ENCODE peak calls at places on chromosome 13, in nine cellular contexts. F is hepatic stellate cell, Z is psoas muscle, N is cardiac fibroblast, M is GM04504, X is skeletal muscle cell, J is mucosa of gallbladder, O is HCT116, T is T-helper 2 cell. C is an unnamed sample.
A peak's percentile ranks its signal among the peaks of the same experiment; 100 is the strongest.

GRCh38 chr13:87147076-87147475 is 524.1 kb upstream of the SLITRK5 start:
- DNase-seq in F (no peak), Z (no peak), N (no peak), M (no peak), X (no peak), J (no peak), O (no peak), T (no peak), C (peak; percentile 9)

GRCh38 chr13:35014606-35015005 is 72.5 kb downstream of the NBEA start:
- DNase-seq in F (no peak), Z (no peak), N (no peak), M (no peak), X (no peak), J (no peak), O (no peak), T (no peak), C (no peak)

GRCh38 chr13:87274209-87274819 is 396.9 kb upstream of the SLITRK5 start:
- DNase-seq in F (no peak), Z (no peak), N (peak; percentile 43), M (no peak), X (no peak), J (no peak), O (peak; percentile 39), T (peak; percentile 11), C (peak; percentile 50)

GRCh38 chr13:46962286-46962941 is 65.6 kb upstream of the HTR2A start:
- DNase-seq in F (no peak), Z (no peak), N (peak; percentile 10), M (no peak), X (no peak), J (no peak), O (no peak), T (no peak), C (no peak)

GRCh38 chr13:27006519-27007161 is 165.0 kb downstream of the USP12 start:
- DNase-seq in F (peak; percentile 49), Z (no peak), N (peak; percentile 45), M (no peak), X (no peak), J (peak; percentile 34), O (peak; percentile 12), T (peak; percentile 37), C (peak; percentile 44)

GRCh38 chr13:98775844-98776598 is 23.5 kb upstream of the SLC15A1 start:
- DNase-seq in F (peak; percentile 81), Z (no peak), N (no peak), M (peak; percentile 51), X (no peak), J (peak; percentile 92), O (peak; percentile 88), T (no peak), C (peak; percentile 53)

GRCh38 chr13:113646376-113646775 is 11.6 kb downstream of the ATP4B start:
- DNase-seq in F (no peak), Z (peak; percentile 28), N (no peak), M (no peak), X (no peak), J (no peak), O (no peak), T (no peak), C (no peak)

GRCh38 chr13:52419080-52419479 is 13.1 kb upstream of the THSD1 start:
- DNase-seq in F (no peak), Z (no peak), N (no peak), M (no peak), X (no peak), J (no peak), O (no peak), T (no peak), C (no peak)

GRCh38 chr13:107715496-107715895 is 499.8 kb downstream of the LIG4 start:
- DNase-seq in F (no peak), Z (no peak), N (no peak), M (no peak), X (no peak), J (no peak), O (no peak), T (no peak), C (no peak)

GRCh38 chr13:114099191-114099590 is 33.2 kb downstream of the RASA3 start:
- DNase-seq in F (peak; percentile 99), Z (peak; percentile 94), N (peak; percentile 86), M (peak; percentile 90), X (peak; percentile 83), J (peak; percentile 57), O (peak; percentile 45), T (no peak), C (peak; percentile 96)

GRCh38 chr13:33745370-33746324 is 72.3 kb upstream of the RFC3 start:
- DNase-seq in F (no peak), Z (no peak), N (no peak), M (no peak), X (no peak), J (no peak), O (no peak), T (no peak), C (no peak)

GRCh38 chr13:83498486-83499190 is 383.6 kb downstream of the SLITRK1 start:
- DNase-seq in F (no peak), Z (no peak), N (peak; percentile 10), M (peak; percentile 3), X (peak; percentile 47), J (no peak), O (no peak), T (no peak), C (peak; percentile 8)

GRCh38 chr13:29583073-29583785 is 12.3 kb downstream of the SLC7A1 start:
- DNase-seq in F (peak; percentile 46), Z (no peak), N (no peak), M (no peak), X (peak; percentile 25), J (no peak), O (no peak), T (no peak), C (peak; percentile 34)

GRCh38 chr13:41601718-41602445 is 144.5 kb downstream of the RGCC start:
- DNase-seq in F (no peak), Z (no peak), N (peak; percentile 38), M (peak; percentile 68), X (no peak), J (no peak), O (no peak), T (no peak), C (no peak)

GRCh38 chr13:41639237-41639904 is 182.0 kb downstream of the RGCC start:
- DNase-seq in F (no peak), Z (no peak), N (no peak), M (no peak), X (no peak), J (no peak), O (no peak), T (no peak), C (no peak)

GRCh38 chr13:20363604-20364003 is 131.5 kb upstream of the GJB6 start:
- DNase-seq in F (no peak), Z (no peak), N (peak; percentile 26), M (no peak), X (no peak), J (no peak), O (no peak), T (no peak), C (no peak)

GRCh38 chr13:29934531-29935308 is 84.3 kb upstream of the UBL3 start:
- DNase-seq in F (no peak), Z (no peak), N (no peak), M (no peak), X (no peak), J (peak; percentile 60), O (no peak), T (peak; percentile 62), C (no peak)

GRCh38 chr13:111241006-111241755 is 79.3 kb upstream of the TEX29 start:
- DNase-seq in F (no peak), Z (no peak), N (no peak), M (no peak), X (no peak), J (no peak), O (no peak), T (no peak), C (no peak)

GRCh38 chr13:44128522-44128921 is 245.1 kb upstream of the SERP2 start:
- DNase-seq in F (no peak), Z (peak; percentile 79), N (no peak), M (peak; percentile 28), X (no peak), J (no peak), O (no peak), T (no peak), C (no peak)

GRCh38 chr13:58994778-58995177 is 1169.0 kb downstream of the DIAPH3 start:
- DNase-seq in F (no peak), Z (no peak), N (no peak), M (no peak), X (no peak), J (no peak), O (no peak), T (no peak), C (no peak)

GRCh38 chr13:38883783-38884182 is 106.8 kb downstream of the STOML3 start:
- DNase-seq in F (no peak), Z (no peak), N (peak; percentile 8), M (no peak), X (no peak), J (no peak), O (no peak), T (no peak), C (no peak)

GRCh38 chr13:42652642-42653415 is 78.9 kb downstream of the TNFSF11 start:
- DNase-seq in F (no peak), Z (no peak), N (no peak), M (no peak), X (no peak), J (no peak), O (no peak), T (peak; percentile 33), C (no peak)

GRCh38 chr13:95505265-95505664 is 47.3 kb upstream of the CLDN10 start:
- DNase-seq in F (no peak), Z (no peak), N (no peak), M (no peak), X (no peak), J (no peak), O (no peak), T (no peak), C (no peak)

GRCh38 chr13:75417647-75418046 is 64.3 kb downstream of the TBC1D4 start:
- DNase-seq in F (no peak), Z (no peak), N (no peak), M (no peak), X (no peak), J (no peak), O (no peak), T (no peak), C (no peak)

GRCh38 chr13:80050252-80050651 is 290.7 kb downstream of the SPRY2 start:
- DNase-seq in F (no peak), Z (no peak), N (peak; percentile 30), M (no peak), X (no peak), J (no peak), O (no peak), T (no peak), C (no peak)

GRCh38 chr13:78602561-78603239 is 652 bp downstream of the POU4F1 start:
- DNase-seq in F (no peak), Z (no peak), N (no peak), M (no peak), X (no peak), J (no peak), O (no peak), T (peak; percentile 54), C (no peak)

GRCh38 chr13:110367620-110368019 is 60.5 kb downstream of the COL4A2 start:
- DNase-seq in F (no peak), Z (no peak), N (no peak), M (no peak), X (no peak), J (no peak), O (no peak), T (no peak), C (no peak)

GRCh38 chr13:32381539-32381938 is 46.4 kb downstream of the N4BP2L1 start:
- DNase-seq in F (peak; percentile 27), Z (no peak), N (peak; percentile 69), M (no peak), X (peak; percentile 3), J (peak; percentile 19), O (peak; percentile 2), T (peak; percentile 46), C (peak; percentile 47)

GRCh38 chr13:37357548-37357947 is 241.0 kb downstream of the POSTN start:
- DNase-seq in F (no peak), Z (no peak), N (no peak), M (no peak), X (no peak), J (no peak), O (no peak), T (no peak), C (no peak)

GRCh38 chr13:79373916-79374315 is 32.1 kb downstream of the RBM26 start:
- DNase-seq in F (no peak), Z (no peak), N (no peak), M (no peak), X (no peak), J (no peak), O (no peak), T (no peak), C (no peak)

GRCh38 chr13:107447591-107447990 is 767.7 kb downstream of the LIG4 start:
- DNase-seq in F (no peak), Z (no peak), N (no peak), M (no peak), X (no peak), J (no peak), O (no peak), T (no peak), C (no peak)